ENCODE peak calls at places on chromosomes 13 and 19, in five cellular contexts. One of them, this sample, is unnamed.

GRCh38 chr19:31955884-31956283 is 389.5 kb upstream of the ZNF507 start:
- DNase-seq in GM23248: no peak
- DNase-seq in MM.1S: no peak
- DNase-seq in neural progenitor cell: no peak
- DNase-seq in PC-3: no peak
- DNase-seq in this sample: no peak

GRCh38 chr13:112474869-112475268 is 98.7 kb downstream of the SPACA7 start:
- DNase-seq in GM23248: no peak
- DNase-seq in MM.1S: no peak
- DNase-seq in neural progenitor cell: no peak
- DNase-seq in PC-3: no peak
- DNase-seq in this sample: no peak

GRCh38 chr19:15644066-15644741 is 3.5 kb downstream of the CYP4F3 start:
- DNase-seq in GM23248: no peak
- DNase-seq in MM.1S: no peak
- DNase-seq in neural progenitor cell: no peak
- DNase-seq in PC-3: no peak
- DNase-seq in this sample: no peak

GRCh38 chr19:12194827-12195500 is 32.1 kb downstream of the ZNF136 start:
- DNase-seq in GM23248: peak; percentile 72
- DNase-seq in MM.1S: no peak
- DNase-seq in neural progenitor cell: no peak
- DNase-seq in PC-3: no peak
- DNase-seq in this sample: no peak

GRCh38 chr19:1489463-1489971 is 633 bp downstream of the PCSK4 start:
- DNase-seq in GM23248: no peak
- DNase-seq in MM.1S: no peak
- DNase-seq in neural progenitor cell: no peak
- DNase-seq in PC-3: no peak
- DNase-seq in this sample: no peak

GRCh38 chr13:75467009-75467728 is 14.8 kb downstream of the TBC1D4 start:
- DNase-seq in GM23248: no peak
- DNase-seq in MM.1S: no peak
- DNase-seq in neural progenitor cell: no peak
- DNase-seq in PC-3: no peak
- DNase-seq in this sample: no peak

GRCh38 chr19:39858541-39858940 is 12.4 kb upstream of the FBL start:
- DNase-seq in GM23248: no peak
- DNase-seq in MM.1S: no peak
- DNase-seq in neural progenitor cell: peak; percentile 75
- DNase-seq in PC-3: no peak
- DNase-seq in this sample: no peak

GRCh38 chr13:105069106-105069505 is 1466.4 kb downstream of the EFNB2 start:
- DNase-seq in GM23248: no peak
- DNase-seq in MM.1S: no peak
- DNase-seq in neural progenitor cell: no peak
- DNase-seq in PC-3: no peak
- DNase-seq in this sample: no peak

GRCh38 chr13:75416327-75417005 is 65.5 kb downstream of the TBC1D4 start:
- DNase-seq in GM23248: peak; percentile 8
- DNase-seq in MM.1S: no peak
- DNase-seq in neural progenitor cell: no peak
- DNase-seq in PC-3: no peak
- DNase-seq in this sample: peak; percentile 80

GRCh38 chr13:114282143-114282685 is 813 bp downstream of the UPF3A start:
- DNase-seq in GM23248: peak; percentile 90
- DNase-seq in MM.1S: peak; percentile 76
- DNase-seq in neural progenitor cell: peak; percentile 72
- DNase-seq in PC-3: peak; percentile 54
- DNase-seq in this sample: peak; percentile 71

GRCh38 chr19:55305491-55305890 is 19.6 kb downstream of the TMEM150B start:
- DNase-seq in GM23248: peak; percentile 50
- DNase-seq in MM.1S: peak; percentile 45
- DNase-seq in neural progenitor cell: peak; percentile 76
- DNase-seq in PC-3: peak; percentile 56
- DNase-seq in this sample: peak; percentile 80

GRCh38 chr19:42291437-42291815 is 10.5 kb upstream of the PRR19 start:
- DNase-seq in GM23248: no peak
- DNase-seq in MM.1S: no peak
- DNase-seq in neural progenitor cell: no peak
- DNase-seq in PC-3: no peak
- DNase-seq in this sample: no peak

GRCh38 chr13:110023729-110024645 is 237.6 kb upstream of the IRS2 start:
- DNase-seq in GM23248: no peak
- DNase-seq in MM.1S: no peak
- DNase-seq in neural progenitor cell: peak; percentile 35
- DNase-seq in PC-3: no peak
- DNase-seq in this sample: no peak

GRCh38 chr13:58619396-58620113 is 988.0 kb downstream of the PCDH17 start:
- DNase-seq in GM23248: no peak
- DNase-seq in MM.1S: peak; percentile 51
- DNase-seq in neural progenitor cell: peak; percentile 46
- DNase-seq in PC-3: no peak
- DNase-seq in this sample: no peak

GRCh38 chr13:83499286-83499685 is 383.0 kb downstream of the SLITRK1 start:
- DNase-seq in GM23248: peak; percentile 21
- DNase-seq in MM.1S: no peak
- DNase-seq in neural progenitor cell: no peak
- DNase-seq in PC-3: peak; percentile 13
- DNase-seq in this sample: no peak

GRCh38 chr13:75153834-75154233 is 328.1 kb downstream of the TBC1D4 start:
- DNase-seq in GM23248: peak; percentile 66
- DNase-seq in MM.1S: no peak
- DNase-seq in neural progenitor cell: no peak
- DNase-seq in PC-3: no peak
- DNase-seq in this sample: no peak

GRCh38 chr19:55015126-55015525 is 22.9 kb downstream of the GP6 start:
- DNase-seq in GM23248: no peak
- DNase-seq in MM.1S: no peak
- DNase-seq in neural progenitor cell: peak; percentile 8
- DNase-seq in PC-3: no peak
- DNase-seq in this sample: no peak

GRCh38 chr13:110197041-110197440 is 109.9 kb downstream of the COL4A1 start:
- DNase-seq in GM23248: no peak
- DNase-seq in MM.1S: no peak
- DNase-seq in neural progenitor cell: no peak
- DNase-seq in PC-3: no peak
- DNase-seq in this sample: no peak

GRCh38 chr13:37001921-37002250 is 1.3 kb downstream of the EXOSC8 start:
- DNase-seq in GM23248: no peak
- DNase-seq in MM.1S: no peak
- DNase-seq in neural progenitor cell: no peak
- DNase-seq in PC-3: no peak
- DNase-seq in this sample: peak; percentile 19

GRCh38 chr13:97212540-97213146 is 9.5 kb upstream of the MBNL2 start:
- DNase-seq in GM23248: peak; percentile 69
- DNase-seq in MM.1S: peak; percentile 42
- DNase-seq in neural progenitor cell: no peak
- DNase-seq in PC-3: peak; percentile 68
- DNase-seq in this sample: peak; percentile 4

GRCh38 chr13:43005460-43006236 is 13.6 kb upstream of the EPSTI1 start:
- DNase-seq in GM23248: peak; percentile 34
- DNase-seq in MM.1S: no peak
- DNase-seq in neural progenitor cell: no peak
- DNase-seq in PC-3: peak; percentile 61
- DNase-seq in this sample: no peak

GRCh38 chr19:50836543-50837195 is 3.3 kb upstream of the KLK15 start:
- DNase-seq in GM23248: no peak
- DNase-seq in MM.1S: no peak
- DNase-seq in neural progenitor cell: no peak
- DNase-seq in PC-3: no peak
- DNase-seq in this sample: no peak

GRCh38 chr13:27482996-27483395 is 32.6 kb upstream of the MTIF3 start:
- DNase-seq in GM23248: no peak
- DNase-seq in MM.1S: peak; percentile 9
- DNase-seq in neural progenitor cell: no peak
- DNase-seq in PC-3: no peak
- DNase-seq in this sample: peak; percentile 76

GRCh38 chr13:90360785-90361184 is 986.7 kb upstream of the MIR17HG start:
- DNase-seq in GM23248: no peak
- DNase-seq in MM.1S: no peak
- DNase-seq in neural progenitor cell: no peak
- DNase-seq in PC-3: no peak
- DNase-seq in this sample: no peak

GRCh38 chr13:98853791-98854191 is 101.3 kb upstream of the SLC15A1 start:
- DNase-seq in GM23248: peak; percentile 89
- DNase-seq in MM.1S: peak; percentile 96
- DNase-seq in neural progenitor cell: no peak
- DNase-seq in PC-3: no peak
- DNase-seq in this sample: no peak

GRCh38 chr13:112205990-112206389 is 139.0 kb downstream of the SOX1 start:
- DNase-seq in GM23248: no peak
- DNase-seq in MM.1S: peak; percentile 85
- DNase-seq in neural progenitor cell: no peak
- DNase-seq in PC-3: no peak
- DNase-seq in this sample: no peak

GRCh38 chr13:40592035-40592434 is 74.4 kb downstream of the FOXO1 start:
- DNase-seq in GM23248: no peak
- DNase-seq in MM.1S: no peak
- DNase-seq in neural progenitor cell: no peak
- DNase-seq in PC-3: no peak
- DNase-seq in this sample: no peak
- H3K4me1 ChIP-seq in GM23248: peaks cover 5% of the 10 kb centered on the region
- H3K4me1 ChIP-seq in MM.1S: peaks cover 15% of the 10 kb centered on the region
- H3K4me1 ChIP-seq in neural progenitor cell: peaks cover 7% of the 10 kb centered on the region
- H3K4me1 ChIP-seq in PC-3: peaks cover 4% of the 10 kb centered on the region
- H3K4me1 ChIP-seq in this sample: peaks cover 98% of the 10 kb centered on the region

GRCh38 chr13:100540621-100541020 is 48.0 kb downstream of the GGACT start:
- DNase-seq in GM23248: no peak
- DNase-seq in MM.1S: no peak
- DNase-seq in neural progenitor cell: no peak
- DNase-seq in PC-3: no peak
- DNase-seq in this sample: no peak
- H3K27ac ChIP-seq in GM23248: no peak overlapping the region
- H3K27ac ChIP-seq in MM.1S: no peak overlapping the region
- H3K27ac ChIP-seq in neural progenitor cell: no peak overlapping the region
- H3K27ac ChIP-seq in PC-3: no peak overlapping the region
- H3K27ac ChIP-seq in this sample: no peak overlapping the region

GRCh38 chr13:35716186-35716585 is 239.7 kb upstream of the MAB21L1 start:
- DNase-seq in GM23248: peak; percentile 56
- DNase-seq in MM.1S: no peak
- DNase-seq in neural progenitor cell: no peak
- DNase-seq in PC-3: peak; percentile 74
- DNase-seq in this sample: no peak

GRCh38 chr13:35720690-35721554 is 244.4 kb upstream of the MAB21L1 start:
- DNase-seq in GM23248: peak; percentile 75
- DNase-seq in MM.1S: no peak
- DNase-seq in neural progenitor cell: peak; percentile 80
- DNase-seq in PC-3: peak; percentile 70
- DNase-seq in this sample: peak; percentile 33

GRCh38 chr13:35720290-35720689 is 243.8 kb upstream of the MAB21L1 start:
- DNase-seq in GM23248: no peak
- DNase-seq in MM.1S: no peak
- DNase-seq in neural progenitor cell: no peak
- DNase-seq in PC-3: peak; percentile 57
- DNase-seq in this sample: no peak

GRCh38 chr13:35716644-35717170 is 240.2 kb upstream of the MAB21L1 start:
- DNase-seq in GM23248: no peak
- DNase-seq in MM.1S: no peak
- DNase-seq in neural progenitor cell: no peak
- DNase-seq in PC-3: no peak
- DNase-seq in this sample: no peak

GRCh38 chr13:35718084-35718483 is 241.6 kb upstream of the MAB21L1 start:
- DNase-seq in GM23248: no peak
- DNase-seq in MM.1S: no peak
- DNase-seq in neural progenitor cell: no peak
- DNase-seq in PC-3: no peak
- DNase-seq in this sample: no peak
- TF ChIP-seq EZH2phosphoT487 in GM23248: no peak
- TF ChIP-seq EZH2phosphoT487 in MM.1S: no peak
- TF ChIP-seq EZH2phosphoT487 in neural progenitor cell: no peak
- TF ChIP-seq EZH2phosphoT487 in PC-3: no peak
- TF ChIP-seq EZH2phosphoT487 in this sample: no peak

GRCh38 chr13:21826214-21827015 is 155.5 kb downstream of the FGF9 start:
- DNase-seq in GM23248: no peak
- DNase-seq in MM.1S: no peak
- DNase-seq in neural progenitor cell: no peak
- DNase-seq in PC-3: no peak
- DNase-seq in this sample: no peak
- H3K4me1 ChIP-seq in GM23248: no peaks in the 10 kb centered on the region
- H3K4me1 ChIP-seq in MM.1S: no peaks in the 10 kb centered on the region
- H3K4me1 ChIP-seq in neural progenitor cell: no peaks in the 10 kb centered on the region
- H3K4me1 ChIP-seq in PC-3: no peaks in the 10 kb centered on the region
- H3K4me1 ChIP-seq in this sample: no peaks in the 10 kb centered on the region

DNA sequence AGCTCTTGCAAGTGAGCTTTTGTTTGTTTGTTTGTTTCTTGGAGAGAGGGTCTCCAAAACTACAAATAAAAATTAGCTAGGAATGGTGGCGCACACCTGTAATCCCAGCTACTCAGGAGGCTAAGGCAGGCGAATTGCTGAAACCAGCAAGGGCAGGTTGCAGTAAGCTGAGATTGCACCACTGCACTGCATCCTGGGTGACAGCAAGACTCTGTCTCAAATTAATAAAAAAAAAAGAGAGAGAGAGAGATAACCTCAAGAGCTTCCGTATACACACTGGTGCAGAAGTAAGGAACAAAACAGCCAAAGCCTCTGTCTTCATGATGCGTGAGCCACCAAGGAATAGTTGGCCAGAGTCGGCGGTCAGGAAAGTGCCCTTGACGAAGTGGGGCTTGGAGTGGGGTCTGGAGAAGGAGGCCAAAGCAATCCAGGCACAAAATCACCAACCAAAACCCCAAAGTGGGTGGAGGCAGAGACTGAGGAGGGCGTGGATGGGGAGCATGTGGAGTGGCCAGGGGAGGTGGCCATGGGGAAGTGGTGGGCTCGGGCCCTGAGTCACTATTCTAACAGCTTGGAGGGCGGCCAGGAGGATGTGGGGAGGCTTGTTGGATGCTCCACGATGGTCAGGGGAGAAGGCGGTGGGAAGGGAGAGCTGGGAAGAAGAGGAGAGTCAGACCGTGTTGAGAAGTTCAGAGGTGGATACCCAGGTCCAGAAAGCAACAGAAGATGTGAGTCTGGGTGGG is 21.2 kb upstream of the TOMM40 start:
- DNase-seq in GM23248: peak; percentile 55
- DNase-seq in MM.1S: no peak
- DNase-seq in neural progenitor cell: no peak
- DNase-seq in PC-3: peak; percentile 27
- DNase-seq in this sample: no peak
- H3K27ac ChIP-seq in GM23248: no peak overlapping the region
- H3K27ac ChIP-seq in MM.1S: no peak overlapping the region
- H3K27ac ChIP-seq in neural progenitor cell: no peak overlapping the region
- H3K27ac ChIP-seq in PC-3: no peak overlapping the region
- H3K27ac ChIP-seq in this sample: no peak overlapping the region

This sample was measured in OCI-LY7.